ENCODE peak calls at places on chromosomes 5 and 9, in four cellular contexts. Q, V, P and L are unnamed samples.
A peak's percentile ranks its signal among the peaks of the same experiment; 100 is the strongest.

GRCh38 chr9:35553670-35554543 is 51.2 kb upstream of the TESK1 start:
- DNase-seq in P (peak; percentile 37), Q (peak; percentile 75), V (peak; percentile 84), L (peak; percentile 53)

GRCh38 chr9:4833781-4834560 is 41.2 kb downstream of the RCL1 start:
- DNase-seq in Q (no peak), P (no peak), V (no peak), L (no peak)

GRCh38 chr9:130240410-130241197 is 25.0 kb upstream of the HMCN2 start:
- DNase-seq in P (peak; percentile 53), V (peak; percentile 65), Q (peak; percentile 62), L (no peak)

GRCh38 chr9:16062542-16063240 is 509.8 kb downstream of the CCDC171 start:
- DNase-seq in Q (no peak), P (peak; percentile 6), V (no peak), L (no peak)

GRCh38 chr5:1515311-1515920 is 8.3 kb downstream of the LPCAT1 start:
- DNase-seq in V (peak; percentile 12), Q (peak; percentile 15), P (no peak), L (peak; percentile 39)

GRCh38 chr5:108060340-108060739 is 321.6 kb downstream of the FBXL17 start:
- DNase-seq in Q (no peak), P (no peak), V (no peak), L (no peak)

GRCh38 chr9:22111871-22112247 is 102.8 kb upstream of the CDKN2B start:
- DNase-seq in P (no peak), Q (no peak), V (no peak), L (no peak)

GRCh38 chr5:1510631-1511030 is 13.1 kb downstream of the LPCAT1 start:
- DNase-seq in P (no peak), Q (peak; percentile 14), V (peak; percentile 8), L (peak; percentile 43)

GRCh38 chr9:132182609-132183073 is 20.8 kb downstream of the NTNG2 start:
- DNase-seq in V (no peak), P (no peak), Q (no peak), L (no peak)

GRCh38 chr9:129386812-129387177 is 208.7 kb upstream of the IER5L start:
- DNase-seq in P (no peak), V (no peak), Q (no peak), L (no peak)

GRCh38 chr9:87708989-87709706 is 16.8 kb upstream of the CTSL start:
- DNase-seq in V (no peak), P (no peak), Q (no peak), L (no peak)

GRCh38 chr9:75148551-75148950 is 60.2 kb downstream of the OSTF1 start:
- DNase-seq in V (no peak), P (no peak), Q (no peak), L (no peak)

GRCh38 chr9:73050887-73051550 is 98.2 kb upstream of the ALDH1A1 start:
- DNase-seq in Q (no peak), P (peak; percentile 7), V (no peak), L (no peak)

GRCh38 chr5:322281-322941 is 897 bp downstream of the AHRR start:
- DNase-seq in P (no peak), Q (no peak), V (no peak), L (no peak)

GRCh38 chr9:137604345-137605145 is 941 bp upstream of the ARRDC1 start:
- DNase-seq in P (no peak), Q (peak; percentile 45), V (no peak), L (no peak)

GRCh38 chr5:180172447-180173197 is 36.4 kb downstream of the RASGEF1C start:
- DNase-seq in Q (peak; percentile 41), V (peak; percentile 57), P (no peak), L (peak; percentile 12)

GRCh38 chr5:135186662-135187522 is 152.9 kb upstream of the PITX1 start:
- DNase-seq in Q (no peak), P (no peak), V (no peak), L (no peak)

GRCh38 chr9:105308448-105309412 is 64.3 kb downstream of the SLC44A1 start:
- DNase-seq in V (no peak), P (no peak), Q (no peak), L (no peak)

GRCh38 chr5:135434591-135435466 is 12.3 kb downstream of the DCANP1 start:
- DNase-seq in Q (no peak), P (no peak), V (no peak), L (no peak)

DNA sequence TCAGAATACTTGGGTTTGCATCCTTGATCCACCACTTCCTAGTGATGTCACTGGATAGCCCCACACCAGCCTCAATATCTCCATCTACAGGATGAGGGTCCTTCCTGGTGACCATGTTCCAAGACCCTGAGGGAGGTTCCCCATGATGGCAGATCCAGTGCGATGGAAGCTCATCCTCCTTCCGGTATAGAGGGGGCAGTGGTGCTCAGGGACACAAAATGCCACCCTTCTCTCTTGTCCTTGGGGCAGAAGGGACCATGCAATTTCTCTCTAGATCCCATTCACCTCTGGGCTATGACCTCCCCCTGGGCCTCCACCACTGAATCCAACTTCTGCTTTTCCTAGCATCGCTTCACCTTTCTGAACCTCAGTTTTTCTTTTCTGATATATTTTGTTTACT is 5.4 kb upstream of the SLC25A51 start:
- DNase-seq in P (no peak), V (no peak), Q (no peak), L (no peak)
- H3K4me1 ChIP-seq in P (peaks cover 13% of the 10 kb centered on the region), V (peaks cover 4% of the 10 kb centered on the region), Q (peaks cover 8% of the 10 kb centered on the region), L (no peaks in the 10 kb centered on the region)

DNA sequence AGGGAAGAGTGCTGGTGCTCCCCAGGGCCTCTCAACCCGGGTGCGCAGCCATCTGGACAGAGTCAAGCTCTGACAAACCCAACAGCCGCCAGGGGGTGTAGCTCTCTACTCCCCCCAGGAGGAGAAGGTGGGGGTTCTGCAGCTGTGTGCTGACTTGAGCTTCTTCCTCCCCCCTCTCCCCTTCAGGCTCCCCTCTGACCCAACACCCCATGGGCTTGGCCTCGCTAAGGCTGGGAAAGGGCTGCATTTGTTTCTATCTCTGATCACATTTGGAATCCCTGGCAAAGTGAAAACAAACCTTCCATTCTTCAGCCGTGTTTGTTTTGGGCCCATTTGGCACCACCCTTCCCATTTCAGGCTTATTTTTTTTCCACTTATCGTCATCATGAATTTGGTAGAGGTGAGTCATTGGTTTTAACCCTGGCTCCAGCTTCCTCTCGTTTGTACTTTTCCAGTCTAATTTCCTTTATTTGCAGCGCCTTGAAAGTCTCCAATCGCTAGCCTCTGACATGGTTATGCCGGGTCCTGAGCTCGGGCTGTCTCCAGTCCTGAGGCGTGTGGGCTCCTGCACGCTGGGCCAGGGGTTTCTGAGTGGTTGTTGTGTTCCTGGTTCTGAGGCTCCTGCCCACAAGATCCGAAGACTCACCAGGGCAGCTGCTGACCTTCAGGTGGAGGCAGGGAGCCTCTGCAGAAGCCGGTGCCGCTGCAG is 36.1 kb downstream of the DAP start:
- DNase-seq in V (peak; percentile 23), P (peak; percentile 75), Q (peak; percentile 72), L (no peak)
- TF ChIP-seq POLR2A in V (no peak), P (no peak), Q (no peak), L (no peak)

GRCh38 chr5:38446029-38446522 is 110.4 kb downstream of the LIFR start:
- DNase-seq in V (no peak), Q (no peak), P (no peak), L (no peak)

GRCh38 chr5:38451372-38451735 is 105.1 kb downstream of the LIFR start:
- DNase-seq in V (no peak), P (no peak), Q (no peak), L (no peak)

GRCh38 chr5:38447786-38448185 is 108.7 kb downstream of the LIFR start:
- DNase-seq in P (no peak), V (no peak), Q (no peak), L (no peak)

GRCh38 chr5:38450627-38451371 is 105.6 kb downstream of the LIFR start:
- DNase-seq in P (no peak), V (no peak), Q (no peak), L (no peak)

DNA sequence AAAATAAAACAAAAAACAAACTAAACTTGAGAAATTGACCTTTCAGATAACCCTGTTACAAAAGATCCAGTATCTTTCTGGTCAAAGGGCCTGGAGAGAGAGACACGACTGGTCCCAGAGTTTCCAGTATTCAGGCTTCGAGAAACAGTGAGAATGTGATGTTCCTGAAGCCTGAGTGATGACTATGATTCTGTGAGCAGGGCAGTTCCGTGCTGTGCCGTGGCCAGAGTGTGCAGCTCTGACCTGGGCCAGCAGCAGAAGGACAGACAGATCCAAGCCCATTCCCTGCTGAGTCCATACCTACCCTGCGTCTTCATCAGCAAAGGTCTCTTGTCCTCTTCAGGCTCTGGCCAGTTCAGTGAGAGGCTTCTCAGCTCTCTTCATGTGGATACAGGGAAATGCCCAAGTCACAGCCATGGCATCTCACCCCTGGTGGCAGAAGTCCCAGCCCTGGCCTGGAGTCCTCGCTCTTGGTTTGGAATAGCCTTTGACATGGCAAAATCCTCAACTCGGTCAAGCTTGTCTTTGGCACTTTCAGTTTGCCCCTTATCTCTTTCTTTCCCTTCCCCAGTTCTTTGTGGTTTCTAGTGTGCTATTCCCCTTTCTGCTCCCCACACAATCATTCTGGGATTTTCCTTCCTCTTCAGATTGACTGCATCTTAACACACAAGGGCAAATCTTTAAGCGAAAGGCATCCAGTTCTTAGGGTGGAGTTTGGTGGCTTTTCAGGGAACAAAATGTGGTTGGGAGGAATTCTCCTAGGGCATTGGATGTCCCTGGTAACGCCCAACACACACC is 107.7 kb downstream of the LIFR start:
- DNase-seq in Q (no peak), V (no peak), P (no peak), L (no peak)
- H3K4me1 ChIP-seq in Q (peaks cover 4% of the 10 kb centered on the region), V (peaks cover 2% of the 10 kb centered on the region), P (no peaks in the 10 kb centered on the region), L (no peaks in the 10 kb centered on the region)

DNA sequence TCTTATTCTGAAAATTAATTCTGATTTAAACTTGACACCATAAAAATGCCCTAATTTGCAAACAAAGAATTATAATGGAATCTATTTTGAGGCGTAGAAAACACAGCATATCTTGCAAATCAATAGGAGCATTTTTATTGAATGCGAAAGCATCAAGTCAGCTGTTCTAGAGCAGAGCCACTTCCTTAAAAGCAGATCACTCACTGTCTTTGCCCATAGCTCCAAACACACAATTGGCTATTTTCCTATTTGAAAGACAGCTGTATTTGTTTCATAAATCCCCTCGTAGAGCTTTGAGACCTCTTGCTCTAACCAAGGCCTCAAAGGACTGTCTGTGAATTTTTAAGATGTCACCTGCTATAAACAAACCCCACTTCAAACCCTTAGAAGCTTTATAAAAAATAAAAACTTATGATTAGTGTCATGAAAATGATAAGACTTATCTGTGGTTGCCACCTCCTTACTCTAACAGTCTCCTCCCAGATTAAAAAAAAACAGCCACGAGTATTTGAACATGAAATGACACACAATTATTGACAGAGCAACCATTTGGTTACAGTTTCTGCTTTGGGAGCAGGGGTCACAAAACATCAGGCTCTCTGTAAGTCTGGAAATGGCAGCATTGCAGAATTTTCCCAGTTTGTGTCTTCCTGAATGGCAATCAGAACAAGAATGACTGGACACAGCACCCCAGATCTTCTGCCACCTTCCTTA is 75.6 kb upstream of the RASEF start:
- DNase-seq in Q (no peak), V (no peak), P (no peak), L (no peak)
- TF ChIP-seq POLR2A in Q (no peak), V (no peak), P (no peak), L (no peak)

GRCh38 chr9:114157516-114158176 is 2.3 kb downstream of the COL27A1 start:
- DNase-seq in Q (no peak), P (no peak), V (no peak), L (no peak)

GRCh38 chr9:114158482-114159130 is 3.3 kb downstream of the COL27A1 start:
- DNase-seq in V (no peak), Q (no peak), P (no peak), L (no peak)

GRCh38 chr9:114156658-114157421 is 1.5 kb downstream of the COL27A1 start:
- DNase-seq in V (peak; percentile 75), Q (peak; percentile 58), P (no peak), L (no peak)

GRCh38 chr9:114161518-114161917 is 6.2 kb downstream of the COL27A1 start:
- DNase-seq in P (no peak), V (no peak), Q (no peak), L (no peak)

GRCh38 chr9:114159562-114160145 is 4.3 kb downstream of the COL27A1 start:
- DNase-seq in V (no peak), Q (no peak), P (no peak), L (no peak)
- H3K4me1 ChIP-seq in V (peaks cover 6% of the 10 kb centered on the region), Q (peaks cover 8% of the 10 kb centered on the region), P (peaks cover 11% of the 10 kb centered on the region), L (peaks cover 5% of the 10 kb centered on the region)